ENCODE peak calls at places on chromosomes 6 and 20, in five cellular contexts. G is activated CD8-positive, alpha-beta T cell treated with anti-CD3 and anti-CD28 coated beads for 36 hours; N is glutamatergic neuron; K is transverse colon; R is PC-3. A is an unnamed sample.

GRCh38 chr20:49618289-49618688 is 50.4 kb upstream of the PTGIS start:
- DNase-seq in G (no peak), N (no peak), K (no peak), R (no peak), A (no peak)

GRCh38 chr6:116459927-116460326 is 1.2 kb upstream of the CALHM6 start:
- DNase-seq in G (no peak), N (no peak), K (no peak), R (no peak), A (no peak)

GRCh38 chr6:96015321-96015790 is 418 bp upstream of the FUT9 start:
- DNase-seq in G (no peak), N (peak), K (no peak), R (no peak), A (no peak)

GRCh38 chr6:158024566-158025297 is 43.1 kb downstream of the SYNJ2 start:
- DNase-seq in G (no peak), N (no peak), K (no peak), R (no peak), A (no peak)

GRCh38 chr20:58019027-58019849 is 209.2 kb downstream of the ANKRD60 start:
- DNase-seq in G (no peak), N (no peak), K (no peak), R (peak), A (no peak)

GRCh38 chr6:151060096-151060741 is 179.5 kb upstream of the AKAP12 start:
- DNase-seq in G (no peak), N (no peak), K (no peak), R (peak), A (peak)

GRCh38 chr6:7684843-7685242 is 41.1 kb upstream of the BMP6 start:
- DNase-seq in G (no peak), N (no peak), K (no peak), R (no peak), A (no peak)

GRCh38 chr6:150813319-150813992 is 52.0 kb upstream of the MTHFD1L start:
- DNase-seq in G (peak), N (no peak), K (no peak), R (peak), A (peak)

GRCh38 chr6:95093154-95093553 is 484.2 kb upstream of the MANEA start:
- DNase-seq in G (no peak), N (no peak), K (no peak), R (peak), A (no peak)

GRCh38 chr6:62285612-62286469 is at the start of gene KHDRBS2:
- DNase-seq in G (peak), N (peak), K (peak), R (no peak), A (peak)

GRCh38 chr6:134177753-134178229 is 125.4 kb upstream of the SLC2A12 start:
- DNase-seq in G (peak), N (no peak), K (peak), R (no peak), A (no peak)

GRCh38 chr6:38571721-38572120 is 68.0 kb downstream of the BTBD9 start:
- DNase-seq in G (peak), N (no peak), K (no peak), R (no peak), A (no peak)

GRCh38 chr6:38460216-38460615 is 179.5 kb downstream of the BTBD9 start:
- DNase-seq in G (no peak), N (no peak), K (no peak), R (peak), A (no peak)

GRCh38 chr20:63589261-63590217 is 15.5 kb upstream of the HELZ2 start:
- DNase-seq in G (no peak), N (no peak), K (no peak), R (no peak), A (no peak)

GRCh38 chr6:52575490-52575868 is 1.4 kb downstream of the TRAM2 start:
- DNase-seq in G (no peak), N (no peak), K (no peak), R (no peak), A (no peak)

GRCh38 chr6:138187156-138187555 is 25.4 kb downstream of the ARFGEF3 start:
- DNase-seq in G (no peak), N (no peak), K (no peak), R (no peak), A (no peak)

GRCh38 chr6:39786636-39787035 is 5.5 kb upstream of the DAAM2 start:
- DNase-seq in G (no peak), N (no peak), K (no peak), R (no peak), A (no peak)

GRCh38 chr20:18543932-18544331 is 23.3 kb upstream of the SMIM26 start:
- DNase-seq in G (no peak), N (no peak), K (peak), R (peak), A (no peak)

GRCh38 chr6:108565893-108566292 is 5.2 kb downstream of the FOXO3 start:
- DNase-seq in G (no peak), N (no peak), K (peak), R (peak), A (no peak)

GRCh38 chr6:109455161-109455501 is 441 bp downstream of the MICAL1 start:
- DNase-seq in G (peak), N (peak), K (peak), R (no peak), A (no peak)

GRCh38 chr6:77063494-77063893 is 399.8 kb downstream of the HTR1B start:
- DNase-seq in G (no peak), N (no peak), K (no peak), R (no peak), A (no peak)

GRCh38 chr6:43682724-43683429 is 4.7 kb downstream of the MRPS18A start:
- DNase-seq in G (no peak), N (no peak), K (no peak), R (no peak), A (no peak)

GRCh38 chr6:167666571-167667203 is 160.0 kb upstream of the AFDN start:
- DNase-seq in G (no peak), N (no peak), K (no peak), R (no peak), A (no peak)

GRCh38 chr20:17938889-17939619 is 29.5 kb downstream of the SNX5 start:
- DNase-seq in G (peak), N (peak), K (peak), R (peak), A (peak)

GRCh38 chr6:151071295-151071694 is 168.5 kb upstream of the AKAP12 start:
- DNase-seq in G (no peak), N (no peak), K (no peak), R (peak), A (peak)

GRCh38 chr20:63947638-63948456 is 8.4 kb downstream of the UCKL1 start:
- DNase-seq in G (peak), N (no peak), K (no peak), R (no peak), A (no peak)

GRCh38 chr6:35473849-35474128 is 5.6 kb downstream of the RPL10A start:
- DNase-seq in G (no peak), N (no peak), K (no peak), R (no peak), A (no peak)

GRCh38 chr6:11527274-11527870 is 10.2 kb upstream of the TMEM170B start:
- DNase-seq in G (no peak), N (no peak), K (no peak), R (peak), A (no peak)

GRCh38 chr6:125748534-125749111 is 809 bp upstream of the HEY2 start:
- DNase-seq in G (peak), N (no peak), K (no peak), R (peak), A (peak)

GRCh38 chr20:14219801-14220461 is 117.5 kb downstream of the FLRT3 start:
- DNase-seq in G (no peak), N (no peak), K (peak), R (peak), A (no peak)

GRCh38 chr6:40398034-40398679 is 189.0 kb downstream of the LRFN2 start:
- DNase-seq in G (no peak), N (no peak), K (no peak), R (no peak), A (no peak)

GRCh38 chr6:157761331-157761921 is 61.6 kb upstream of the SNX9 start:
- DNase-seq in G (peak), N (no peak), K (no peak), R (peak), A (peak)

GRCh38 chr6:94953867-94954631 is 623.3 kb upstream of the MANEA start:
- DNase-seq in G (no peak), N (no peak), K (no peak), R (no peak), A (no peak)

GRCh38 chr6:17869010-17869752 is 118.3 kb downstream of the KIF13A start:
- DNase-seq in G (no peak), N (no peak), K (no peak), R (peak), A (no peak)

GRCh38 chr6:155418017-155418749 is 37.5 kb downstream of the NOX3 start:
- DNase-seq in G (peak), N (no peak), K (peak), R (no peak), A (peak)

GRCh38 chr6:37637562-37638413 is 59.9 kb downstream of the MDGA1 start:
- DNase-seq in G (no peak), N (no peak), K (no peak), R (no peak), A (no peak)

GRCh38 chr6:20698675-20699074 is 164.4 kb downstream of the CDKAL1 start:
- DNase-seq in G (no peak), N (no peak), K (no peak), R (no peak), A (no peak)

GRCh38 chr6:99146716-99147115 is 199.0 kb upstream of the FBXL4 start:
- DNase-seq in G (no peak), N (no peak), K (no peak), R (no peak), A (no peak)

GRCh38 chr6:35213161-35213823 is 464 bp upstream of the SCUBE3 start:
- DNase-seq in G (no peak), N (peak), K (no peak), R (no peak), A (no peak)

GRCh38 chr6:33088931-33089640 is 13.3 kb downstream of the HLA-DPB1 start:
- DNase-seq in G (no peak), N (no peak), K (no peak), R (no peak), A (no peak)

GRCh38 chr6:33093857-33094256 is 18.1 kb downstream of the HLA-DPB1 start:
- DNase-seq in G (no peak), N (no peak), K (no peak), R (no peak), A (no peak)

GRCh38 chr6:33092385-33092784 is 16.6 kb downstream of the HLA-DPB1 start:
- DNase-seq in G (no peak), N (no peak), K (no peak), R (no peak), A (no peak)

GRCh38 chr6:33088258-33088930 is 12.6 kb downstream of the HLA-DPB1 start:
- DNase-seq in G (no peak), N (no peak), K (no peak), R (peak), A (no peak)

GRCh38 chr6:33091957-33092356 is 16.2 kb downstream of the HLA-DPB1 start:
- DNase-seq in G (peak), N (no peak), K (peak), R (peak), A (peak)
- TF ChIP-seq CTCF in G (peak), N (no peak), K (peak), R (peak), A (peak)

GRCh38 chr6:32181890-32182529 is 2.0 kb downstream of the AGER start:
- DNase-seq in G (no peak), N (no peak), K (no peak), R (no peak), A (no peak)
- TF ChIP-seq CTCF in G (no peak), N (no peak), K (no peak), R (no peak), A (no peak)

GRCh38 chr6:72140795-72141194 is 254.4 kb downstream of the RIMS1 start:
- DNase-seq in G (no peak), N (no peak), K (no peak), R (peak), A (peak)
- TF ChIP-seq CTCF in G (no peak), N (no peak), K (no peak), R (peak), A (no peak)

DNA sequence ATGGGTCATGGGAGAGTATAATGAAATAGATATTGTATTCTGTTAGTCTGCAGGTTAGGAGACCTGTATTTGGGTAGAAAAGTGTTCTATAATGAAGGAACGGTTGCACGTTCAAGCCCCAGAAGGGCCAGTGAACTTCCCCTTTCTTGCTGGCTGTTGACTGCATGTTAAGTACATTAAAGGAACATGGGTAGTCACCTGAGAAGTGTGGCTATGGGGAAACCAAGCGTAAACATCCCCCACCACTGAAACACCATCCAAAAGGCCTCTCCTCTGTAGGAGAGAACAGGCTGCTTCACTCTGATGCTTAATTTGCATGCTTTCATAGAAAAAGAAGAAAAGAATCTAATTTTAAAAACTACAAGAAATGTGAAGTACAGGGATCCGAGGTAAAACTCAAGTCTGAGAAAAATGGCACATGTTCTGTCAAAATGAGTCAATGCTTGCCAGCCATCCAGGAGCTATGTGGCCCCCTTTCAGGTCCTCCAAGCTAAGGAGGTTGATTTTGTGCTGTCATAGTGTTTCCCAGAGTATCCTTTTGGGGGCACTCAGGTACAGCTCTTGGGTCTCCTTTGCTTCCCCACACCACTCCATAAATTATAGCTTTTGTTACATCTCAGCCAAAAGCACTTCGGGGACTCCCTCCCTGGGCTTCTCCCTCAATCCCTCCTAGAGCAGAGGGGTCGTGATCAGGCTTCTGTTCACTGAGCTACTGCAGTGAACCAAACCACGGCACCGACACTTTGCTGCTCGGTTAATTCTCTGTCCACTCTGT is 283.7 kb upstream of the AGPAT4 start:
- DNase-seq in G (no peak), N (no peak), K (no peak), R (no peak), A (no peak)
- TF ChIP-seq CTCF in G (no peak), N (no peak), K (no peak), R (no peak), A (no peak)

GRCh38 chr20:32510120-32510600 is 75.0 kb downstream of the NOL4L start:
- DNase-seq in G (peak), N (peak), K (no peak), R (no peak), A (no peak)
- TF ChIP-seq CTCF in G (no peak), N (no peak), K (no peak), R (no peak), A (no peak)

GRCh38 chr6:29651413-29652197 is 5.3 kb upstream of the MOG start:
- DNase-seq in G (peak), N (no peak), K (no peak), R (peak), A (peak)

GRCh38 chr6:29649701-29650673 is 6.9 kb upstream of the MOG start:
- DNase-seq in G (peak), N (peak), K (peak), R (peak), A (peak)

GRCh38 chr6:29652198-29652584 is 4.7 kb upstream of the MOG start:
- DNase-seq in G (no peak), N (no peak), K (no peak), R (no peak), A (no peak)

GRCh38 chr6:29653452-29654038 is 3.3 kb upstream of the MOG start:
- DNase-seq in G (peak), N (no peak), K (peak), R (peak), A (peak)

GRCh38 chr6:29647927-29648642 is 8.8 kb upstream of the MOG start:
- DNase-seq in G (no peak), N (no peak), K (no peak), R (peak), A (peak)
- TF ChIP-seq CTCF in G (peak), N (peak), K (peak), R (peak), A (peak)

GRCh38 chr20:46253391-46253790 is 54.9 kb downstream of the CDH22 start:
- DNase-seq in G (no peak), N (peak), K (peak), R (peak), A (no peak)
- TF ChIP-seq CTCF in G (no peak), N (no peak), K (no peak), R (peak), A (peak)

GRCh38 chr6:68468244-68468884 is 166.7 kb upstream of the ADGRB3 start:
- DNase-seq in G (peak), N (peak), K (no peak), R (peak), A (peak)
- TF ChIP-seq CTCF in G (no peak), N (no peak), K (no peak), R (peak), A (no peak)

A was measured in cardiac muscle cell.